ENCODE peak calls at places on chromosomes 3 and 15, in four cellular contexts. L is choroid plexus epithelial cell, S is PC-9, K is adrenal gland. M is an unnamed sample.

GRCh38 chr15:80275946-80276345 is 23.9 kb upstream of the CTXND1 start:
- DNase-seq in K (peak; percentile 20), L (peak; percentile 14), S (no peak), M (peak; percentile 34)

GRCh38 chr15:37106490-37107001 is 6.2 kb upstream of the MEIS2 start:
- DNase-seq in S (no peak), L (peak; percentile 68), K (peak; percentile 64), M (peak; percentile 71)

GRCh38 chr3:195522254-195523023 is 20.7 kb downstream of the PPP1R2 start:
- DNase-seq in L (peak; percentile 53), S (no peak), K (no peak), M (peak; percentile 68)

GRCh38 chr15:49923671-49924070 is 195.4 kb downstream of the ATP8B4 start:
- DNase-seq in L (no peak), S (no peak), K (no peak), M (no peak)

GRCh38 chr3:171788546-171789351 is 21.5 kb downstream of the PLD1 start:
- DNase-seq in K (no peak), L (peak; percentile 91), S (no peak), M (peak; percentile 96)

GRCh38 chr3:57127849-57128566 is 37.1 kb downstream of the IL17RD start:
- DNase-seq in S (no peak), L (peak; percentile 11), K (no peak), M (peak; percentile 91)

GRCh38 chr15:96273317-96274086 is 57.0 kb upstream of the NR2F2 start:
- DNase-seq in K (no peak), S (peak; percentile 85), L (peak; percentile 99), M (peak; percentile 97)

GRCh38 chr15:74773329-74773728 is 8.6 kb upstream of the CSK start:
- DNase-seq in K (no peak), L (no peak), S (no peak), M (no peak)

GRCh38 chr15:69451951-69452701 is 492 bp upstream of the RPLP1 start:
- DNase-seq in K (no peak), S (peak; percentile 8), L (peak; percentile 72), M (peak; percentile 71)

GRCh38 chr3:149085828-149086231 is 503 bp downstream of the HLTF start:
- DNase-seq in K (peak; percentile 42), S (no peak), L (peak; percentile 52), M (peak; percentile 40)

GRCh38 chr15:42491540-42492225 is 742 bp upstream of the ZNF106 start:
- DNase-seq in S (peak; percentile 49), K (no peak), L (peak; percentile 70), M (peak; percentile 77)

GRCh38 chr3:11379824-11380281 is 107.7 kb downstream of the ATG7 start:
- DNase-seq in S (no peak), K (no peak), L (peak; percentile 44), M (peak; percentile 32)

GRCh38 chr3:56844536-56844935 is 42.8 kb upstream of the ARHGEF3 start:
- DNase-seq in S (no peak), L (no peak), K (no peak), M (no peak)

GRCh38 chr3:59085976-59086375 is 36.2 kb upstream of the CFAP20DC start:
- DNase-seq in K (no peak), L (no peak), S (no peak), M (no peak)

GRCh38 chr3:64290864-64291263 is 65.6 kb upstream of the PRICKLE2 start:
- DNase-seq in K (no peak), S (peak; percentile 13), L (no peak), M (peak; percentile 40)

GRCh38 chr3:52231502-52232278 is 6.2 kb upstream of the TLR9 start:
- DNase-seq in L (peak; percentile 49), K (peak; percentile 80), S (peak; percentile 79), M (peak; percentile 49)

GRCh38 chr3:193418576-193419373 is 40.2 kb upstream of the ATP13A5 start:
- DNase-seq in S (no peak), L (no peak), K (no peak), M (no peak)

GRCh38 chr3:4670352-4670751 is 177.2 kb downstream of the ITPR1 start:
- DNase-seq in S (no peak), L (peak; percentile 47), K (no peak), M (no peak)
- TF ChIP-seq CTCF in S (peak; percentile 45), L (peak; percentile 72), K (peak; percentile 7), M (peak; percentile 36)

DNA sequence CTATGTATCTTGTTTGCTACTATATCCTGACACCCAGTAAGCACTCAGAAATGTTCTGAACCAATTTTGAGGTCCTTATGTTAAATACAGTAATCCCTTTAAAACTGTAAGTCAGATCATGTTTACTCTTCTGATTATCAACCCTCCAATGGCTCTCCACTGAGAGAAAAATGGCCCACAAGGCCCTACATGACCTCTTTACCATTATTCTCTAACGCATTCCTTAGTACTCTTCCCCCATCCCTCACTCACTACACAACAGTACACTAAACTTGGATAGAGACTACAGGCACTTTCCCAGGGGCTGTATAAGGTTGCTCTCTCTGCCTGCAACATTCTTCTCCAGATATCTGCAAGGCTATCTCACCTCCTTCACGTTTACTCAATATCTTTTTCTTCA is 1.9 kb downstream of the TOPBP1 start:
- DNase-seq in L (no peak), K (no peak), S (no peak), M (no peak)
- H3K4me3 ChIP-seq in L (no peak overlapping the region), K (no peak overlapping the region), S (no peak overlapping the region), M (no peak overlapping the region)

DNA sequence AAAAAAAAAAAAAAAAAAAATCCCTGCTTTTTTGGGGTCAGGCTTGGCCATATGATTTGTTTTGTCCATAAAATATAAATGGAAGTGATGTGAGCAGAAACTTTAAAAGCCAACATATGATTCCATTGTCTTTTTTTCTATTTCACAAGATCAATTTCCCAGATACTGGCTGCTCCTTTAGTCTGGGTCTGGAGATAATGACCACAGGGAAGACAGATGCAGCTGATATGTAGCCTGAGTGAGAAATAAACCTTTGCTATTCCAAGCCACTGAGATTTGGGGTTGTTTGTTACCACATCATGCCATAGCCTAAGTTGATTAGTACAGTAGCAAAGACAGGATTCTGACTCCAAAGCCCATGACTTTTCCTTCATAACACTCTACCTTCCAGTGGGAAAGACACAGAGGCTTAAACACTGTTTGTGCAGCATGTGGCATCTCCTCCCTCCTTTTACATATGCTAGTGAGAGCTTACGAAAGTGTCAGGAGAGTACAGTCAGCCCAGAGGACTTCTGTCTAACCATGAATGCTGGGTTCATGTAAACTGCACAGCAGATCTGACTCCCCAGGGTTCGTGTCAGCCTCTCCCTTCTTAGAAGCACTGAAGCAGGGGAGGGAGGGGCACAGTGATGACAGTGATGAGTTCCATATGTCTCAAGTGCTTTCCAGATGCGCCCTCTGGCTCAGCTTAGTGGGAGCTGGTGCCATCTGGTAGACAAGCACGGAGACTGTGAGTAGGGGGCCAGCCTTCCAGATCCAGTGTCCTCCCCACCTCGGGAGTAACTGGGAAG is 36.7 kb upstream of the SLC7A14 start:
- DNase-seq in K (no peak), S (no peak), L (peak; percentile 92), M (peak; percentile 93)
- TF ChIP-seq CTCF in K (no peak), S (no peak), L (peak; percentile 21), M (no peak)

DNA sequence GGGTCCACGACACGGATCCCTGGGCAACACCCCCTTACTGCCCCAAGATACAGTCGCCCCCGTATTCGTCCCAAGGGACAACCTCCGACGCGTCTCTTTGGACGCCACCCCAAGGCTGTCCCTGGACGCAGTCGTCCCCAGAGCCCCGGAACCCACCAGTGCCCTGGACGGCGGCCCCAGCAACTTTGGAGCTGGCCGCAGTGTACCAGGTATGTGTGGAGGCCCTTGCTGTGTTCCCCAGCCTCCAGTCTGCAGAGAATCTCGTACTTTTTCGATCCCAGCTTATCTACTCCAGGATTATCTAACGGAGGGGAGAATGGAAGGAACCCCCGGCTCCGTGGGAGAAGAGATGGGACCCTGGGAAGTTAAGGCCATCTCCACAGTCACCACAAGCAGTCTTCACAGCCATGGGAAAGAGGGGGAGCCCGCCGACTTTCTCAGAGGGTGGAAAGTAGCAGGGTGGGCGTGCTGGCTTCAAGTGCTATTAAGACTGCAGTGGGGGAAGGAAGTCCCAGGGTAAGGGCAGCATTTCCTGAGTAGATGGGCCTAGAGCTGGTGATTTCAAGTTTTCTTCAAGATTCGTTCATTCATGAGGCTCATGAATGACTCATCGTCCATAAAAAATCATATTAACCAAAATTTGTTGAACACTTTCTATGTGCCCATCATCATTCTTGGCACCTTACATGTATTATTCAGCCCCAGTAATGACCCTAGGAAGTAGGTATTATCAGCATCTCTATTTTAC is 1.1 kb downstream of the MESP2 start:
- DNase-seq in K (no peak), S (no peak), L (no peak), M (no peak)
- H3K4me3 ChIP-seq in K (no peak overlapping the region), S (no peak overlapping the region), L (no peak overlapping the region), M (no peak overlapping the region)

M was measured in fibroblast of the aortic adventitia.